ENCODE peak calls at places on chromosomes 12 and 14, in eight cellular contexts. W, Y, C, V, T, R, E and K are unnamed samples.

GRCh38 chr14:58865520-58866281 is 227.9 kb downstream of the DACT1 start:
- DNase-seq in Y (peak; percentile 79), E (no peak), T (peak; percentile 79), V (no peak), R (peak; percentile 11), C (no peak), W (no peak), K (no peak)

GRCh38 chr12:51183816-51184215 is 10.9 kb upstream of the TFCP2 start:
- DNase-seq in T (peak; percentile 26), R (peak; percentile 22), E (no peak), W (peak; percentile 80), Y (peak; percentile 47), C (no peak), V (peak; percentile 88), K (no peak)

GRCh38 chr14:26597136-26598080 is at the start of gene NOVA1:
- DNase-seq in V (peak; percentile 12), R (peak; percentile 1), C (peak; percentile 74), E (peak; percentile 3), W (peak; percentile 46), T (peak; percentile 18), Y (no peak), K (peak; percentile 58)

GRCh38 chr12:55699471-55700055 is 8.1 kb downstream of the ITGA7 start:
- DNase-seq in Y (no peak), W (no peak), C (no peak), T (no peak), R (no peak), V (no peak), E (no peak), K (peak; percentile 28)

GRCh38 chr12:92912052-92912451 is 17.0 kb downstream of the EEA1 start:
- DNase-seq in W (no peak), T (peak; percentile 87), Y (peak; percentile 90), E (no peak), C (no peak), V (no peak), R (no peak), K (no peak)

GRCh38 chr12:20627001-20627588 is 68.0 kb upstream of the SLCO1C1 start:
- DNase-seq in Y (no peak), V (no peak), W (no peak), R (no peak), T (no peak), E (no peak), C (no peak), K (no peak)

GRCh38 chr14:70064111-70064885 is 124.5 kb downstream of the SLC8A3 start:
- DNase-seq in W (no peak), E (no peak), T (no peak), R (no peak), C (no peak), V (no peak), Y (no peak), K (no peak)

GRCh38 chr14:76977793-76978730 is 50.4 kb downstream of the IRF2BPL start:
- DNase-seq in W (no peak), V (no peak), C (peak; percentile 63), Y (peak; percentile 62), R (peak; percentile 72), E (no peak), T (peak; percentile 55), K (peak; percentile 92)

GRCh38 chr12:75660107-75660530 is 148.7 kb upstream of the KRR1 start:
- DNase-seq in T (peak; percentile 96), E (no peak), Y (peak; percentile 95), W (no peak), R (peak; percentile 56), V (no peak), C (no peak), K (no peak)

GRCh38 chr12:25135531-25136154 is 59.3 kb downstream of the DNAI7 start:
- DNase-seq in W (no peak), C (peak; percentile 95), Y (no peak), V (peak; percentile 66), T (no peak), E (no peak), R (no peak), K (no peak)

GRCh38 chr12:122840580-122841513 is 5.6 kb downstream of the HIP1R start:
- DNase-seq in T (no peak), Y (peak; percentile 47), E (no peak), R (peak; percentile 20), C (peak; percentile 51), W (no peak), V (no peak), K (no peak)

GRCh38 chr12:47725893-47726292 is 603 bp upstream of the ENDOU start:
- DNase-seq in Y (peak; percentile 85), T (peak; percentile 78), C (no peak), R (peak; percentile 43), E (no peak), V (no peak), W (no peak), K (no peak)

GRCh38 chr14:74891870-74892269 is 10.2 kb downstream of the DLST start:
- DNase-seq in W (no peak), C (no peak), R (no peak), E (no peak), Y (peak; percentile 63), T (peak; percentile 47), V (no peak), K (no peak)

GRCh38 chr14:26427059-26427458 is 170.8 kb downstream of the NOVA1 start:
- DNase-seq in C (no peak), T (peak; percentile 76), E (no peak), Y (peak; percentile 78), V (no peak), W (no peak), R (no peak), K (no peak)

GRCh38 chr14:104933721-104934379 is 9.2 kb downstream of the PLD4 start:
- DNase-seq in W (no peak), R (no peak), C (peak; percentile 59), Y (no peak), V (no peak), E (no peak), T (no peak), K (peak; percentile 64)

GRCh38 chr14:89227490-89227834 is 189.6 kb downstream of the FOXN3 start:
- DNase-seq in R (no peak), T (peak; percentile 41), C (no peak), V (no peak), W (no peak), E (no peak), Y (peak; percentile 56), K (no peak)

GRCh38 chr14:28784262-28785021 is 17.9 kb downstream of the FOXG1 start:
- DNase-seq in R (no peak), T (no peak), E (no peak), W (no peak), C (no peak), V (no peak), Y (no peak), K (no peak)

GRCh38 chr12:94027561-94027960 is 120.8 kb upstream of the PLXNC1 start:
- DNase-seq in C (no peak), E (no peak), V (no peak), R (no peak), Y (no peak), T (no peak), W (no peak), K (no peak)

GRCh38 chr12:128623748-128624147 is 200.0 kb downstream of the SLC15A4 start:
- DNase-seq in T (no peak), C (no peak), V (no peak), Y (no peak), W (no peak), E (no peak), R (no peak), K (no peak)

GRCh38 chr14:64501326-64502171 is 2.1 kb downstream of the ZBTB25 start:
- DNase-seq in T (peak; percentile 77), R (peak; percentile 22), W (no peak), E (no peak), Y (peak; percentile 82), V (peak; percentile 12), C (no peak), K (peak; percentile 66)

GRCh38 chr12:105235747-105236476 is at the start of gene APPL2:
- DNase-seq in T (peak; percentile 76), R (peak; percentile 75), Y (peak; percentile 87), E (peak; percentile 97), V (peak; percentile 93), C (peak; percentile 97), W (peak; percentile 94), K (peak; percentile 97)

GRCh38 chr14:20614038-20614840 is 23.1 kb upstream of the RNASE12 start:
- DNase-seq in T (no peak), E (peak; percentile 49), V (no peak), W (peak; percentile 52), C (peak; percentile 80), Y (peak; percentile 26), R (no peak), K (no peak)

GRCh38 chr14:89458713-89459112 is 41.7 kb upstream of the FOXN3 start:
- DNase-seq in T (no peak), Y (no peak), C (no peak), E (no peak), W (no peak), V (no peak), R (no peak), K (no peak)

GRCh38 chr12:12704593-12705230 is 8.7 kb upstream of the GPR19 start:
- DNase-seq in C (peak; percentile 81), T (peak; percentile 88), R (peak; percentile 81), V (peak; percentile 67), W (peak; percentile 90), E (peak; percentile 87), Y (peak; percentile 92), K (no peak)

GRCh38 chr12:120490833-120491512 is 4.9 kb upstream of the DYNLL1 start:
- DNase-seq in E (no peak), W (no peak), C (no peak), V (no peak), Y (no peak), R (no peak), T (no peak), K (no peak)

GRCh38 chr14:73755434-73756014 is 41.3 kb upstream of the PNMA1 start:
- DNase-seq in E (no peak), R (no peak), T (no peak), C (peak; percentile 54), W (no peak), Y (no peak), V (no peak), K (peak; percentile 78)
- H3K4me3 ChIP-seq in E (no peak overlapping the region), R (no peak overlapping the region), T (no peak overlapping the region), C (no peak overlapping the region), W (no peak overlapping the region), Y (peak overlapping the region; percentile 33), V (no peak overlapping the region), K (peak overlapping the region; percentile 23)

GRCh38 chr12:126286203-126286602 is 1221.0 kb downstream of the AACS start:
- DNase-seq in E (no peak), C (no peak), T (no peak), Y (no peak), R (no peak), V (no peak), W (no peak), K (no peak)
- TF ChIP-seq CTCF in E (no peak), C (no peak), T (no peak), Y (no peak), R (no peak), V (no peak), W (no peak), K (no peak)

DNA sequence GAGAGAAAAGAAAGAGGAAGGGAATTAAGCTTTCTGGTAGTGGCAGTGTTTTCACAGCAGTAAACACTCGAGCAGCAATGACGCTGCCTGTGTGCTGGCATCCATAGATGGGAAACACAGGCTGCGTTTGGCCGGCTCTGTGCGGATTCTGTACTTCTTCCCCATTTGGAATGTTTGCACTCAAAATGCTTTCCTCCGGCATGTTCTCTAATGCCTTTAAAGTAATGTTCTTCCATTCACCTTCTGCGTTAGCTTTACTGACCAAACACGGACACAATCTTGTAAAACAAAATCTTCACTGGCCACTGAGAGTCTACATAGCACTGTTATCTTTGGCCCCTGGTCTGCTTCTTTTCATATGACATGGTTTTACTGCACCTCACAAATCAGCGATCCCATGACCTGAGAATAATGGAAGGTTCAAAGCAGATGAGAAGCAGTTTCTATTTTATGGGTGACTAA is 31.4 kb downstream of the DCP1B start:
- DNase-seq in W (peak; percentile 87), T (peak; percentile 37), Y (peak; percentile 54), R (peak; percentile 41), C (no peak), E (no peak), V (no peak), K (no peak)
- H3K4me3 ChIP-seq in W (peak overlapping the region; percentile 31), T (peak overlapping the region; percentile 5), Y (peak overlapping the region; percentile 34), R (no peak overlapping the region), C (no peak overlapping the region), E (no peak overlapping the region), V (no peak overlapping the region), K (no peak overlapping the region)

GRCh38 chr12:99810718-99811593 is 163.4 kb downstream of the GARIN6 start:
- DNase-seq in T (peak; percentile 13), V (peak; percentile 54), E (peak; percentile 20), C (no peak), W (no peak), R (peak; percentile 12), Y (peak; percentile 29), K (no peak)
- TF ChIP-seq CTCF in T (peak; percentile 13), V (peak; percentile 23), E (peak; percentile 41), C (peak; percentile 60), W (peak; percentile 35), R (peak; percentile 4), Y (no peak), K (peak; percentile 36)